ENCODE peak calls at places on chromosomes 16 and 17, in four cellular contexts. D, I, B and Q are unnamed samples.
A peak's percentile ranks its signal among the peaks of the same experiment; 100 is the strongest.

GRCh38 chr16:89172171-89172900 is 788 bp downstream of the CDH15 start:
- DNase-seq in D (no peak), I (no peak), B (peak; percentile 19), Q (no peak)

GRCh38 chr17:39443326-39443725 is 7.7 kb downstream of the MED1 start:
- DNase-seq in D (no peak), I (no peak), B (no peak), Q (no peak)

GRCh38 chr16:51034481-51035109 is 116.5 kb downstream of the SALL1 start:
- DNase-seq in D (no peak), I (no peak), B (no peak), Q (no peak)

GRCh38 chr16:17395849-17396480 is 74.8 kb downstream of the XYLT1 start:
- DNase-seq in D (no peak), I (no peak), B (no peak), Q (no peak)

GRCh38 chr16:87178977-87179376 is 138.2 kb downstream of the C16orf95 start:
- DNase-seq in D (no peak), I (no peak), B (peak; percentile 62), Q (no peak)

GRCh38 chr17:37392024-37392590 is 14.5 kb downstream of the ACACA start:
- DNase-seq in D (no peak), I (no peak), B (peak; percentile 71), Q (peak; percentile 6)

GRCh38 chr17:50192116-50192872 is 9.1 kb downstream of the COL1A1 start:
- DNase-seq in D (no peak), I (no peak), B (peak; percentile 37), Q (no peak)

GRCh38 chr17:13272296-13272695 is 254.5 kb upstream of the ELAC2 start:
- DNase-seq in D (no peak), I (no peak), B (no peak), Q (no peak)

GRCh38 chr16:31085371-31085770 is 3.4 kb downstream of the PRSS53 start:
- DNase-seq in D (no peak), I (no peak), B (no peak), Q (no peak)

GRCh38 chr17:2053380-2054261 is 1.3 kb upstream of the HIC1 start:
- DNase-seq in D (no peak), I (no peak), B (peak; percentile 88), Q (peak; percentile 81)

GRCh38 chr17:27327397-27327796 is 33.5 kb downstream of the WSB1 start:
- DNase-seq in D (no peak), I (no peak), B (no peak), Q (no peak)

GRCh38 chr17:8445536-8445935 is 9.9 kb downstream of the NDEL1 start:
- DNase-seq in D (no peak), I (no peak), B (no peak), Q (no peak)

GRCh38 chr17:8448310-8448709 is 12.6 kb downstream of the NDEL1 start:
- DNase-seq in D (no peak), I (no peak), B (no peak), Q (no peak)

GRCh38 chr17:8443756-8444155 is 8.1 kb downstream of the NDEL1 start:
- DNase-seq in D (no peak), I (no peak), B (no peak), Q (no peak)

GRCh38 chr17:8444506-8444905 is 8.8 kb downstream of the NDEL1 start:
- DNase-seq in D (no peak), I (no peak), B (no peak), Q (no peak)

GRCh38 chr17:8447816-8448215 is 12.1 kb downstream of the NDEL1 start:
- DNase-seq in D (no peak), I (no peak), B (no peak), Q (peak; percentile 10)
- H3K4me3 ChIP-seq in D (no peak overlapping the region), I (no peak overlapping the region), B (no peak overlapping the region), Q (no peak overlapping the region)

GRCh38 chr16:75074415-75074793 is 42.2 kb downstream of the LDHD start:
- DNase-seq in D (no peak), I (no peak), B (no peak), Q (no peak)

GRCh38 chr16:75074920-75075687 is 41.5 kb downstream of the LDHD start:
- DNase-seq in D (no peak), I (no peak), B (no peak), Q (no peak)

GRCh38 chr16:75075688-75076268 is 40.8 kb downstream of the LDHD start:
- DNase-seq in D (no peak), I (no peak), B (no peak), Q (no peak)

GRCh38 chr16:75072239-75072947 is 44.2 kb downstream of the LDHD start:
- DNase-seq in D (no peak), I (no peak), B (no peak), Q (no peak)

GRCh38 chr16:75073551-75074414 is 42.8 kb downstream of the LDHD start:
- DNase-seq in D (no peak), I (no peak), B (no peak), Q (no peak)
- H3K9ac ChIP-seq in D (no peak overlapping the region), I (no peak overlapping the region), B (no peak overlapping the region), Q (no peak overlapping the region)

DNA sequence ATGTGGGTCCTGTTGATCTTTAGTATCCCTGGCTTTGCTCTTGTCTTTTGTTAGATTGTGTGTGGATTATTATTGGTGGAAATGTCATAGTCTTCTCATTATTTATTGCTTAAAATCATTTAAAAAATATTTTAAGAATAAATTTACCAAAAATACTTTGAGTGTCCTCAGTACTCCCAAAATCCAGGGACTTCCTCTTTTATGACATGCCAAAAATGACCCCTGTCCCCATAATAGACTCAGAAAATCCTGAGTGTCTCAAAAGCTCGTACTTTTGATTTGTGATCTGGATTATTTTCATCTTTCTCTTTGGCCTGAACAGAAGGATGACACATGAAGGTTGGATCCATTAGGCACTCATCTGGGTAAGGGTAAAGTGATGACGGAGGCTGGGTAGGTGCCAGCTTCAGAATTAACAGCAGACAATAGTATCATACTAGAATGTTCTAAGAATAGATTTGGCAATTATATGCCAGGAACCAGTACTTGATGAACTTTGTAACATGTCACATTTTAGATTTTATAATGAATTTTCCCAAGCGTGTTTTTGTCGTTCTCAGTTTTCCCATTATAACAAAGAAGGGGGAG is 602.2 kb upstream of the CDH8 start:
- DNase-seq in D (no peak), I (no peak), B (no peak), Q (no peak)
- H3K9me3 ChIP-seq in D (no peaks in the 10 kb centered on the region), I (no peaks in the 10 kb centered on the region), B (no peaks in the 10 kb centered on the region), Q (no peaks in the 10 kb centered on the region)

DNA sequence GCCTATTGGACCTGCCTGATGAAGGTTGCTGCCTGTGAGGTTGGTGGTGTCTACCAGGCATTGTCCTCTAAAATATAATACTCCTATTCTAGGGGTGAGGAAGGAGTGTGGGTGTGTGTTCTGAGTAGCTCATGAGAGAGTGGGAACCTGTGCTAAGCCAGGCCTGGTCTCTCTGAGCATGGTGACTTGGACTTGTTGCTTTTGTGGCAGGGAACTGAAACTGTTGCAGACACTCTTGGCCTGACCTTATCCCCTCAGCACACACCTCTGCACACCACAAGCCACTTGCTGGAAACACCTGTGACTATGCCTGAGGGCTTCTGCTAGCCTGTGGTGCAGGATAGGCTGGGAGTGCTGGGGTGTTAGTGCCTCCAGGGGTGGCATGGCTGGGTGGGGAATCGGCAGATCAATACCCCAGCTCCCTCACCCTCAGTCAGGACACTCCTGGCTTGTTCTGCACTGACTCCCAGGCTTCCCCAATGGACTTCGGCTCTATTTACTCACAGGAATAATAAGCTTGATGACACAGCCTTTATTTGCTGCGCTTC is 29.9 kb downstream of the PLCG2 start:
- DNase-seq in D (no peak), I (no peak), B (no peak), Q (no peak)
- H3K4me3 ChIP-seq in D (no peak overlapping the region), I (no peak overlapping the region), B (no peak overlapping the region), Q (no peak overlapping the region)

GRCh38 chr16:4391635-4392381 is 20.2 kb downstream of the VASN start:
- DNase-seq in D (no peak), I (no peak), B (no peak), Q (peak; percentile 67)
- H3K9ac ChIP-seq in D (peak overlapping the region; percentile 21), I (no peak overlapping the region), B (no peak overlapping the region), Q (no peak overlapping the region)

GRCh38 chr16:35564148-35564547 is 2104.7 kb downstream of the TP53TG3F start:
- DNase-seq in D (no peak), I (no peak), B (no peak), Q (no peak)

GRCh38 chr16:35560637-35560984 is 2101.2 kb downstream of the TP53TG3F start:
- DNase-seq in D (no peak), I (no peak), B (no peak), Q (no peak)

GRCh38 chr16:35561346-35561745 is 2101.9 kb downstream of the TP53TG3F start:
- DNase-seq in D (no peak), I (no peak), B (no peak), Q (no peak)

GRCh38 chr16:35562919-35563318 is 2103.5 kb downstream of the TP53TG3F start:
- DNase-seq in D (no peak), I (no peak), B (no peak), Q (no peak)

DNA sequence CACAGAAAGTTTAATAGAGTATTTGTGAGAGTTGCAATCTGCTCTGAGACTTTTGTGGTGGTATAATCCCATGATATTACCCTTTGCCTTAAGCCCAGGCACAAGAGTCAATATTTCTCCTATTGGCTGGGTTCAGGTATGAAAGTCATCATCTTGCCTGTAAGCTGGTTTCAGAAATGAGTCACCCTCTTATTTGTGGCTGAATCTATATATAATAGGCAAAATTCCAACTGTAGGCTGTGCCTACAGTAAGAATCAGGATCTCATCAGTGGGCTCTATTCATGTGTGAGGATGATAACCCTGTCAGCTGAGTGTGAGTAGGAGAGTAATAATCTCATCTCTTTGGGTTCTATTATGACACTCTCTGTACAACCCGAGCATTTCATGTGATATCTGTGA is 2103.1 kb downstream of the TP53TG3F start:
- DNase-seq in D (no peak), I (peak; percentile 62), B (no peak), Q (no peak)
- H3K9me3 ChIP-seq in D (peaks cover 70% of the 10 kb centered on the region), I (no peaks in the 10 kb centered on the region), B (no peaks in the 10 kb centered on the region), Q (peaks cover 13% of the 10 kb centered on the region)

GRCh38 chr17:45225051-45225700 is 3.5 kb downstream of the FMNL1 start:
- DNase-seq in D (no peak), I (no peak), B (no peak), Q (no peak)

GRCh38 chr17:45224671-45225050 is 3.0 kb downstream of the FMNL1 start:
- DNase-seq in D (no peak), I (no peak), B (no peak), Q (no peak)

GRCh38 chr17:45222273-45222993 is 748 bp downstream of the FMNL1 start:
- DNase-seq in D (no peak), I (no peak), B (no peak), Q (peak; percentile 30)

GRCh38 chr17:45222994-45223540 is 1.4 kb downstream of the FMNL1 start:
- DNase-seq in D (no peak), I (no peak), B (no peak), Q (no peak)

DNA sequence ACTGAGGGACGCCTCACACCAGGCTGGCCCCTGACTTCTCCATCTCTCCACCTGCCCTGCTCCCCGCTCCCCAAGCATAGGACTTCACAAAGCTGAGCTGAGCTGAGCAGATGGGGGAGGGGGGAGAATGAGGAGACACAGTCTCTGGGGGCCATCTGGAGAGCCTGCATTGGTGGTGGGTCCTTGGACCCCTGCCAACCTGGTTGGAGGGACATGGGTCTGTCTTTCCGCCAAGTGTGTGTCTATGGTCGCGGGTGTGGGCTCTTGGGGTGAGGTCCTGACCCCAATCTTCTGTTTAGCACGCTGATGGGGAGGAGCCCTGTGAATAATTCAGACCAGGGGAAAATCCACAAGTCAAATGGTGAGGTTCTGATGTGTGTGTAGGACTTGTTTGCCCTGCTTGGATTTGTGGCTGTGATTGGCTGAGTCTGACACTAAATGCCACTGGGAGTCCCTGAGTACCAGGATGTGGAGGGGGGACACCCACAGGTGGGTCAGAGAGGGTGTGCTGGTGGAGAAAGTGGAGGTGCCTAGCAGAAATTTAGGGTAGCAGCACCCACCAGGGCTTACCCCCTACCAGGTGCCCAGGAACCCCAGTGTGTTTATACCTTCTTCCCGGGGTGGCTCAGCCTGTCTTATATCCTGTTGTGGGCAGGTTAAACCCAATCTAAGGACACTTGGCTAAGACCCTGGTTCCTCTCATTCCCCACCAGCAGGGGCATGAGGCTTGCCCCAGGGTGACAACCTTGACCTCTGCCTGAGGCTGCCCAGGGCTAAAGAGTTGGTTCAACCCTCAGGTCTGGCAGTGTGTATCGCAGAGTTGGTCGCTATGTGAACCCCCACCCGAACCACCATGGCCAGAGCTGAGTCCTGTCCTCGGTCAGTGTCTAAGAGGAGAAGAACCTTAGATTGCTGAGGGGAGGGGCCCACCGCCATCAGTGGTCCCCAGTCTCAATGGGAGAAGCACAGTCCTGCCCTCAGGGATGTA is 2.1 kb downstream of the FMNL1 start:
- DNase-seq in D (no peak), I (no peak), B (no peak), Q (no peak)
- H3K4me3 ChIP-seq in D (no peak overlapping the region), I (no peak overlapping the region), B (no peak overlapping the region), Q (no peak overlapping the region)